ENCODE peak calls at places on chromosomes 4 and X, in seven cellular contexts. T is NAMALWA, A is ovary, G is H4, H is T-cell, Q is nephron progenitor cell, M is NCI-H2171. X is an unnamed sample.

GRCh38 chr4:64068096-64068495 is 341.2 kb downstream of the TECRL start:
- DNase-seq in G (peak), T (no peak), A (no peak), H (no peak), Q (no peak), M (no peak), X (no peak)

GRCh38 chr4:13990596-13991589 is 363.4 kb upstream of the BOD1L1 start:
- DNase-seq in H (no peak), Q (peak), T (no peak), A (no peak), M (no peak), G (no peak), X (no peak)

GRCh38 chr4:23022032-23022431 is 329.3 kb downstream of the GBA3 start:
- DNase-seq in T (no peak), G (peak), H (no peak), A (no peak), M (no peak), Q (no peak), X (no peak)

GRCh38 chr4:176584031-176584430 is 208.7 kb downstream of the VEGFC start:
- DNase-seq in Q (no peak), A (no peak), M (no peak), T (no peak), H (no peak), G (no peak), X (no peak)

GRCh38 chr4:16852168-16852567 is 46.3 kb downstream of the LDB2 start:
- DNase-seq in H (no peak), A (no peak), M (no peak), G (no peak), Q (no peak), T (no peak), X (no peak)

GRCh38 chrX:3166670-3167455 is 125.6 kb downstream of the ARSF start:
- DNase-seq in M (no peak), T (no peak), A (no peak), H (no peak), G (no peak), Q (peak), X (no peak)

GRCh38 chr4:137519406-137519805 is 12.9 kb downstream of the PCDH18 start:
- DNase-seq in M (no peak), A (no peak), Q (no peak), G (peak), H (no peak), T (no peak), X (no peak)

GRCh38 chrX:109943092-109943739 is 59.7 kb upstream of the TMEM164 start:
- DNase-seq in M (no peak), G (no peak), A (no peak), Q (no peak), H (no peak), T (no peak), X (no peak)

GRCh38 chr4:26140150-26140898 is 180.5 kb upstream of the RBPJ start:
- DNase-seq in M (no peak), A (no peak), H (no peak), G (peak), T (no peak), Q (no peak), X (no peak)

GRCh38 chrX:94057385-94057784 is 383.4 kb downstream of the FAM133A start:
- DNase-seq in M (no peak), A (no peak), H (no peak), Q (no peak), G (peak), T (no peak), X (no peak)

GRCh38 chr4:38930696-38931095 is 63.1 kb downstream of the FAM114A1 start:
- DNase-seq in M (no peak), H (no peak), Q (no peak), A (no peak), T (no peak), G (no peak), X (no peak)

GRCh38 chr4:1851575-1852415 is 4.2 kb downstream of the LETM1 start:
- DNase-seq in G (no peak), A (no peak), H (no peak), M (no peak), T (no peak), Q (no peak), X (no peak)

GRCh38 chrX:145821291-145821897 is 3.8 kb downstream of the SLITRK2 start:
- DNase-seq in A (no peak), Q (peak), H (no peak), M (no peak), T (no peak), G (no peak), X (no peak)

GRCh38 chr4:97349468-97350186 is 793.6 kb downstream of the STPG2 start:
- DNase-seq in A (no peak), Q (no peak), T (no peak), H (no peak), G (no peak), M (no peak), X (peak)

GRCh38 chr4:48914311-48914710 is 7.7 kb upstream of the OCIAD2 start:
- DNase-seq in T (no peak), G (no peak), M (no peak), H (no peak), A (no peak), Q (no peak), X (no peak)

GRCh38 chr4:151227731-151228130 is 49.2 kb upstream of the PRSS48 start:
- DNase-seq in A (no peak), T (no peak), G (peak), M (no peak), Q (no peak), H (no peak), X (no peak)

GRCh38 chr4:8275511-8275910 is 6.0 kb downstream of the HTRA3 start:
- DNase-seq in G (no peak), T (no peak), H (no peak), M (no peak), A (peak), Q (no peak), X (no peak)

GRCh38 chr4:152572417-152573086 is 36.7 kb upstream of the FBXW7 start:
- DNase-seq in H (no peak), T (no peak), A (no peak), M (no peak), Q (no peak), G (no peak), X (no peak)

GRCh38 chr4:81215219-81215892 is at the start of gene PRKG2:
- DNase-seq in H (no peak), A (no peak), T (no peak), M (no peak), Q (peak), G (no peak), X (no peak)

GRCh38 chrX:40300286-40300890 is 202.6 kb upstream of the BCOR start:
- DNase-seq in H (no peak), Q (no peak), M (no peak), G (no peak), T (no peak), A (no peak), X (no peak)

GRCh38 chrX:134727363-134727762 is 69.1 kb upstream of the PLAC1 start:
- DNase-seq in T (peak), Q (no peak), G (no peak), A (no peak), M (no peak), H (no peak), X (no peak)

GRCh38 chrX:49172280-49172780 is 632 bp downstream of the PLP2 start:
- DNase-seq in M (peak), Q (no peak), A (peak), H (peak), G (peak), T (peak), X (peak)

GRCh38 chr4:80184791-80185756 is 12.2 kb upstream of the PRDM8 start:
- DNase-seq in A (peak), Q (no peak), T (peak), G (no peak), M (no peak), H (peak), X (no peak)

GRCh38 chr4:8773124-8773931 is 98.3 kb downstream of the HMX1 start:
- DNase-seq in H (no peak), T (no peak), G (no peak), M (no peak), Q (no peak), A (no peak), X (no peak)

GRCh38 chr4:76251448-76252270 is at the start of gene FAM47E:
- DNase-seq in Q (peak), H (peak), T (no peak), G (peak), A (peak), M (peak), X (peak)

GRCh38 chr4:150089732-150090131 is 11.5 kb downstream of the DCLK2 start:
- DNase-seq in G (no peak), Q (no peak), A (no peak), T (no peak), H (no peak), M (no peak), X (no peak)